ENCODE peak calls at places on chromosomes 4 and X, in ten cellular contexts. E is kidney, Q is HepG2, N is astrocyte, K is IMR-90, B is GM23248, I is GM12878, H is SK-N-MC, J is neuronal stem cell, D is mammary epithelial cell. L is an unnamed sample. For H3K36me3, the result is how much of the 10 kb centered on the place peaks cover.

GRCh38 chr4:60992037-60992436 is 208.1 kb upstream of the ADGRL3 start:
- DNase-seq in E (no peak), Q (no peak), N (peak), K (peak), B (no peak), I (no peak), H (no peak), J (no peak), D (peak), L (peak)

GRCh38 chrX:57453901-57454300 is 137.9 kb upstream of the ZXDB start:
- DNase-seq in E (no peak), Q (peak), N (no peak), K (peak), B (peak), I (peak), H (no peak), J (no peak), D (peak), L (peak)

GRCh38 chr4:56215138-56215793 is 172.0 kb downstream of the AASDH start:
- DNase-seq in E (no peak), Q (peak), N (no peak), K (no peak), B (no peak), I (no peak), H (no peak), J (no peak), D (no peak), L (no peak)

GRCh38 chr4:125736057-125736456 is 421.3 kb downstream of the FAT4 start:
- DNase-seq in E (no peak), Q (peak), N (peak), K (peak), B (peak), I (no peak), H (no peak), J (no peak), D (no peak), L (peak)

GRCh38 chrX:48590203-48591103 is 6.8 kb upstream of the WDR13 start:
- DNase-seq in E (peak), Q (peak), N (peak), K (no peak), B (no peak), I (no peak), H (no peak), J (no peak), D (no peak), L (no peak)

GRCh38 chr4:105422207-105422920 is 51.5 kb downstream of the PPA2 start:
- DNase-seq in E (no peak), Q (peak), N (no peak), K (no peak), B (no peak), I (no peak), H (no peak), J (no peak), D (no peak), L (no peak)

GRCh38 chrX:45196701-45197100 is 4.0 kb downstream of the DIPK2B start:
- DNase-seq in E (no peak), Q (no peak), N (peak), K (peak), B (peak), I (no peak), H (no peak), J (no peak), D (no peak), L (peak)

GRCh38 chrX:136386821-136387220 is 86.1 kb downstream of the ADGRG4 start:
- DNase-seq in E (no peak), Q (no peak), N (no peak), K (no peak), B (no peak), I (no peak), H (no peak), J (no peak), D (no peak), L (no peak)

GRCh38 chr4:26076896-26077295 is 162.9 kb downstream of the SMIM20 start:
- DNase-seq in E (no peak), Q (no peak), N (no peak), K (peak), B (peak), I (no peak), H (no peak), J (no peak), D (no peak), L (no peak)

GRCh38 chr4:122739174-122739573 is 6.7 kb downstream of the BBS12 start:
- DNase-seq in E (no peak), Q (no peak), N (peak), K (peak), B (peak), I (no peak), H (no peak), J (no peak), D (peak), L (peak)

GRCh38 chr4:67581208-67581857 is 22.8 kb downstream of the STAP1 start:
- DNase-seq in E (no peak), Q (no peak), N (no peak), K (no peak), B (no peak), I (no peak), H (peak), J (no peak), D (no peak), L (no peak)

GRCh38 chrX:38641197-38641596 is 79.9 kb downstream of the TSPAN7 start:
- DNase-seq in E (no peak), Q (no peak), N (no peak), K (no peak), B (no peak), I (no peak), H (no peak), J (no peak), D (no peak), L (no peak)

GRCh38 chrX:106263817-106264216 is 95.7 kb downstream of the PWWP3B start:
- DNase-seq in E (no peak), Q (no peak), N (peak), K (no peak), B (no peak), I (no peak), H (no peak), J (no peak), D (peak), L (no peak)

GRCh38 chr4:6425336-6425735 is 47.1 kb downstream of the PPP2R2C start:
- DNase-seq in E (peak), Q (no peak), N (no peak), K (no peak), B (no peak), I (peak), H (no peak), J (no peak), D (no peak), L (no peak)

GRCh38 chr4:8118035-8118434 is 40.6 kb downstream of the ABLIM2 start:
- DNase-seq in E (peak), Q (no peak), N (no peak), K (no peak), B (no peak), I (no peak), H (no peak), J (no peak), D (no peak), L (no peak)

GRCh38 chrX:151393514-151393913 is 3.5 kb upstream of the VMA21 start:
- DNase-seq in E (no peak), Q (no peak), N (no peak), K (no peak), B (no peak), I (no peak), H (no peak), J (peak), D (no peak), L (no peak)

GRCh38 chrX:15564981-15565579 is 35.7 kb downstream of the ACE2 start:
- DNase-seq in E (peak), Q (peak), N (peak), K (peak), B (peak), I (peak), H (peak), J (no peak), D (peak), L (peak)

GRCh38 chr4:158209825-158210807 is at the start of gene TMEM144:
- DNase-seq in E (peak), Q (peak), N (peak), K (peak), B (peak), I (no peak), H (peak), J (peak), D (peak), L (peak)

GRCh38 chrX:41108684-41109205 is 23.5 kb downstream of the USP9X start:
- DNase-seq in E (no peak), Q (no peak), N (no peak), K (no peak), B (no peak), I (no peak), H (no peak), J (no peak), D (no peak), L (no peak)

GRCh38 chrX:7067266-7067665 is 80.2 kb upstream of the STS start:
- DNase-seq in E (no peak), Q (no peak), N (no peak), K (no peak), B (no peak), I (no peak), H (no peak), J (no peak), D (no peak), L (no peak)

GRCh38 chr4:24057915-24058559 is 168.2 kb upstream of the PPARGC1A start:
- DNase-seq in E (no peak), Q (no peak), N (no peak), K (no peak), B (no peak), I (no peak), H (no peak), J (no peak), D (no peak), L (no peak)

GRCh38 chr4:24063771-24064170 is 173.9 kb upstream of the PPARGC1A start:
- DNase-seq in E (no peak), Q (no peak), N (no peak), K (no peak), B (no peak), I (no peak), H (peak), J (no peak), D (no peak), L (no peak)

GRCh38 chr4:24059839-24060238 is 170.0 kb upstream of the PPARGC1A start:
- DNase-seq in E (no peak), Q (no peak), N (no peak), K (no peak), B (no peak), I (no peak), H (no peak), J (no peak), D (no peak), L (no peak)

GRCh38 chr4:24056258-24056657 is 166.4 kb upstream of the PPARGC1A start:
- DNase-seq in E (no peak), Q (no peak), N (no peak), K (no peak), B (no peak), I (no peak), H (no peak), J (no peak), D (no peak), L (no peak)

GRCh38 chr4:24060932-24061331 is 171.1 kb upstream of the PPARGC1A start:
- DNase-seq in E (no peak), Q (no peak), N (no peak), K (no peak), B (no peak), I (no peak), H (no peak), J (no peak), D (no peak), L (no peak)
- H3K9ac ChIP-seq in E (no peak), Q (no peak), N (no peak), K (no peak), B (no peak), I (no peak), H (no peak), J (no peak), D (no peak), L (no peak)

GRCh38 chrX:51899741-51900140 is 6.3 kb downstream of the MAGED1 start:
- DNase-seq in E (no peak), Q (no peak), N (peak), K (peak), B (peak), I (no peak), H (no peak), J (no peak), D (no peak), L (peak)

GRCh38 chrX:51905711-51906110 is 12.3 kb downstream of the MAGED1 start:
- DNase-seq in E (no peak), Q (no peak), N (no peak), K (no peak), B (no peak), I (no peak), H (no peak), J (no peak), D (no peak), L (no peak)

DNA sequence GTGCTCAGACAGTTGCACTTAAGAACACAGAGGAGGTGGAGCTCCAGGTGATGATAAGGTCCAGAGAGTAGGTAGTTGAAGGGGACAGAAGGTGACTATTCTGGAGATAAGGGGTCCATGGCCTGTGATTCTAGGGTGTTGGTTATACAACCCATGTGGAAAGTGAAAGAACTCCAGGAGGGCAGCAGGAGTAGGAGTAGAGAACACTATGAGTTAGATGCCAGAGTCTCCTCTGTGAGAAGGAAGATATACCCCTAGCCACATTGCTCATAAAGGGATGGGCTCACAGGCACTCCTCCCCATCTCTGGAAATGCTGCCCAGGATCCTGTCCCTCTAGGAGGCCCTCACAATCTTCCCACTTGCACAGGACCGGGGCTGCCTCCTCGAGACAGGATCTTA is 9.2 kb downstream of the MAGED1 start:
- DNase-seq in E (no peak), Q (no peak), N (no peak), K (no peak), B (no peak), I (no peak), H (no peak), J (no peak), D (no peak), L (no peak)
- H3K36me3 ChIP-seq in E (under half), Q (under half), N (under half), K (under half), B (under half), I (under half), H (under half), J (half or more), D (under half), L (half or more)

GRCh38 chr4:140240237-140240636 is 86.3 kb upstream of the MAML3 start:
- DNase-seq in E (no peak), Q (no peak), N (no peak), K (no peak), B (no peak), I (no peak), H (no peak), J (no peak), D (no peak), L (no peak)

GRCh38 chr4:140239311-140239710 is 85.3 kb upstream of the MAML3 start:
- DNase-seq in E (no peak), Q (no peak), N (no peak), K (no peak), B (no peak), I (no peak), H (no peak), J (no peak), D (no peak), L (no peak)

GRCh38 chr4:140236649-140237160 is 82.7 kb upstream of the MAML3 start:
- DNase-seq in E (no peak), Q (no peak), N (no peak), K (peak), B (peak), I (no peak), H (no peak), J (no peak), D (no peak), L (no peak)

GRCh38 chr4:140237616-140238352 is 83.8 kb upstream of the MAML3 start:
- DNase-seq in E (peak), Q (no peak), N (peak), K (peak), B (peak), I (no peak), H (peak), J (peak), D (no peak), L (peak)

GRCh38 chr4:140238353-140239041 is 84.5 kb upstream of the MAML3 start:
- DNase-seq in E (peak), Q (no peak), N (peak), K (peak), B (peak), I (no peak), H (no peak), J (peak), D (peak), L (peak)
- H3K9ac ChIP-seq in E (no peak), Q (no peak), N (peak), K (peak), B (peak), I (no peak), H (no peak), J (no peak), D (no peak), L (peak)

GRCh38 chr4:145828802-145829485 is 109.7 kb downstream of the ZNF827 start:
- DNase-seq in E (no peak), Q (no peak), N (no peak), K (no peak), B (no peak), I (no peak), H (no peak), J (no peak), D (no peak), L (no peak)
- H3K36me3 ChIP-seq in E (under half), Q (under half), N (under half), K (under half), B (under half), I (under half), H (under half), J (under half), D (under half), L (under half)